ENCODE peak calls at places on chromosomes 12 and 14, in five cellular contexts. G is ovary, Z is heart left ventricle, X is prostate gland, T is A549. F is an unnamed sample.
A peak's percentile ranks its signal among the peaks of the same experiment; 100 is the strongest.

GRCh38 chr12:85865905-85866304 is 8.2 kb upstream of the NTS start:
- DNase-seq in T (no peak), X (no peak), Z (peak; percentile 64), G (no peak), F (no peak)

GRCh38 chr12:86959766-86960458 is 703.7 kb upstream of the MGAT4C start:
- DNase-seq in X (no peak), G (no peak), T (no peak), Z (no peak), F (no peak)

GRCh38 chr12:85923767-85924331 is 49.8 kb downstream of the NTS start:
- DNase-seq in X (no peak), T (peak; percentile 36), G (no peak), Z (no peak), F (no peak)

GRCh38 chr12:5567021-5567744 is 135.3 kb downstream of the NTF3 start:
- DNase-seq in Z (peak; percentile 80), G (peak; percentile 57), T (no peak), X (no peak), F (no peak)

GRCh38 chr14:81521356-81521755 is 12.3 kb downstream of the SEL1L start:
- DNase-seq in Z (no peak), T (no peak), G (no peak), X (no peak), F (no peak)

GRCh38 chr14:77377502-77377844 is 294 bp downstream of the SAMD15 start:
- DNase-seq in T (no peak), G (no peak), X (no peak), Z (no peak), F (no peak)

GRCh38 chr12:17928708-17929366 is 161.2 kb downstream of the RERGL start:
- DNase-seq in Z (no peak), T (peak; percentile 84), X (no peak), G (no peak), F (no peak)

GRCh38 chr12:76037130-76038105 is 5.8 kb upstream of the PHLDA1 start:
- DNase-seq in G (no peak), Z (no peak), T (peak; percentile 88), X (peak; percentile 42), F (no peak)

GRCh38 chr12:50568338-50569155 is 63.8 kb downstream of the DIP2B start:
- DNase-seq in X (no peak), G (no peak), T (no peak), Z (no peak), F (no peak)

GRCh38 chr12:22229652-22230279 is 104.7 kb downstream of the ST8SIA1 start:
- DNase-seq in X (no peak), G (no peak), T (peak; percentile 52), Z (no peak), F (no peak)

GRCh38 chr12:53100466-53101151 is 2.7 kb upstream of the SOAT2 start:
- DNase-seq in Z (no peak), X (no peak), T (no peak), G (no peak), F (no peak)

GRCh38 chr12:93318720-93319522 is 58.8 kb upstream of the NUDT4 start:
- DNase-seq in T (no peak), G (no peak), X (no peak), Z (no peak), F (no peak)

GRCh38 chr12:69834147-69834546 is 9.1 kb downstream of the MYRFL start:
- DNase-seq in Z (no peak), T (no peak), G (no peak), X (no peak), F (no peak)

GRCh38 chr12:123813349-123813748 is 51.2 kb downstream of the DNAH10 start:
- DNase-seq in X (no peak), T (no peak), Z (no peak), G (no peak), F (no peak)

GRCh38 chr12:112107728-112108447 is 695 bp downstream of the NAA25 start:
- DNase-seq in Z (peak; percentile 45), X (no peak), T (peak; percentile 36), G (peak; percentile 52), F (peak; percentile 64)

GRCh38 chr12:86712425-86712843 is 456.2 kb upstream of the MGAT4C start:
- DNase-seq in G (no peak), T (peak; percentile 97), Z (no peak), X (no peak), F (no peak)

GRCh38 chr12:88309546-88309945 is 167.4 kb downstream of the TMTC3 start:
- DNase-seq in Z (no peak), G (no peak), X (no peak), T (no peak), F (no peak)

GRCh38 chr12:31488737-31489338 is 102.1 kb downstream of the DENND5B start:
- DNase-seq in G (no peak), X (no peak), T (no peak), Z (no peak), F (no peak)

GRCh38 chr14:101726954-101727302 is 34.6 kb upstream of the PPP2R5C start:
- DNase-seq in G (no peak), Z (no peak), X (no peak), T (no peak), F (no peak)

GRCh38 chr14:50560929-50561280 is 960 bp downstream of the ATL1 start:
- DNase-seq in Z (peak; percentile 86), G (peak; percentile 86), T (peak; percentile 51), X (peak; percentile 85), F (peak; percentile 62)

GRCh38 chr14:54252072-54252730 is 144.6 kb upstream of the CDKN3 start:
- DNase-seq in T (peak; percentile 63), Z (no peak), X (no peak), G (no peak), F (no peak)

GRCh38 chr14:63986789-63987533 is 134.2 kb downstream of the SYNE2 start:
- DNase-seq in T (peak; percentile 11), Z (no peak), G (no peak), X (no peak), F (no peak)

GRCh38 chr14:77369280-77369679 is 7.6 kb downstream of the TMED8 start:
- DNase-seq in G (no peak), Z (no peak), X (no peak), T (no peak), F (no peak)

GRCh38 chr12:76375939-76376338 is 27.7 kb upstream of the BBS10 start:
- DNase-seq in G (no peak), Z (no peak), T (peak; percentile 17), X (no peak), F (no peak)

GRCh38 chr12:124713436-124714082 is 146.1 kb upstream of the NCOR2 start:
- DNase-seq in T (no peak), G (no peak), Z (peak; percentile 45), X (no peak), F (no peak)

GRCh38 chr12:3752096-3752709 is 706 bp downstream of the CRACR2A start:
- DNase-seq in T (no peak), Z (peak; percentile 71), G (peak; percentile 39), X (peak; percentile 46), F (peak; percentile 25)

GRCh38 chr14:41257476-41257875 is 349.2 kb upstream of the LRFN5 start:
- DNase-seq in X (no peak), Z (no peak), T (no peak), G (no peak), F (no peak)

GRCh38 chr12:30698346-30698745 is 2.7 kb upstream of the IPO8 start:
- DNase-seq in X (no peak), Z (no peak), T (no peak), G (no peak), F (no peak)

GRCh38 chr12:116196226-116196625 is 81.3 kb downstream of the MED13L start:
- DNase-seq in Z (no peak), T (no peak), X (no peak), G (no peak), F (no peak)

GRCh38 chr12:116189692-116190091 is 87.8 kb downstream of the MED13L start:
- DNase-seq in Z (no peak), X (no peak), G (no peak), T (no peak), F (no peak)

GRCh38 chr12:116199160-116199559 is 78.3 kb downstream of the MED13L start:
- DNase-seq in Z (no peak), G (no peak), T (no peak), X (no peak), F (no peak)

GRCh38 chr12:116196752-116197718 is 80.5 kb downstream of the MED13L start:
- DNase-seq in T (no peak), X (no peak), Z (no peak), G (no peak), F (no peak)

DNA sequence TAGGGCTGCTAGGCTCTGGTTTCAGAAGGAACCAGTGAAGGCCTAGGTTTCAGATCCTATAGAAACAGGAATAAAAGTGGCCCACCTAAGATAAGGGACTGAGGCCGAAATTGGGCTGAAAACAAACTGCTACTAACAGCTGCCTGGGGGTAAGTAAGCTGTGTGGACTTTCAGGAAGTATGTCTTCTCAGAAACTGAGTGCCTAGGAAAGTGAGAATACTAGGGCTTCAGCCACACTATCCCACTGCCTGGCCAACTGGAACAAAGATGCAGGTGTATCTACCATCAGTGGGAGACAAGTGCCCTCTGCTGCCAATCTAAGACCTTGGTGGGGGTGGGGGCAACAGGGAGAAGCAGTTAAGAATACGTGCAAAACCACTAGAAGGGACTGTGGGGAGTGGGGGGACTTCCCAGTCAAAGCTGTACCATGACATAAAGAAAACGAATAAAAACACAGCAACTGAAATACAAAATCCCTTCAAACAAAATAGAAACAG is 82.5 kb downstream of the MED13L start:
- DNase-seq in T (peak; percentile 14), X (no peak), Z (no peak), G (no peak), F (no peak)
- H3K4me1 ChIP-seq in T (peaks cover 53% of the 10 kb centered on the region), X (peaks cover 9% of the 10 kb centered on the region), Z (peaks cover 10% of the 10 kb centered on the region), G (peaks cover 11% of the 10 kb centered on the region), F (peaks cover 59% of the 10 kb centered on the region)

GRCh38 chr12:56189336-56189917 is at the start of gene SMARCC2:
- DNase-seq in T (peak; percentile 92), X (peak; percentile 87), Z (peak; percentile 92), G (peak; percentile 89), F (peak; percentile 77)
- TF ChIP-seq POLR2A in T (peak; percentile 63), X (peak; percentile 3), Z (no peak), G (peak; percentile 49), F (peak; percentile 20)

GRCh38 chr12:120115066-120115465 is 1.5 kb downstream of the RAB35 start:
- DNase-seq in G (no peak), T (no peak), X (no peak), Z (no peak), F (no peak)
- H3K4me1 ChIP-seq in G (peaks cover 16% of the 10 kb centered on the region), T (peaks cover 26% of the 10 kb centered on the region), X (peaks cover 14% of the 10 kb centered on the region), Z (peaks cover 42% of the 10 kb centered on the region), F (peaks cover 42% of the 10 kb centered on the region)

DNA sequence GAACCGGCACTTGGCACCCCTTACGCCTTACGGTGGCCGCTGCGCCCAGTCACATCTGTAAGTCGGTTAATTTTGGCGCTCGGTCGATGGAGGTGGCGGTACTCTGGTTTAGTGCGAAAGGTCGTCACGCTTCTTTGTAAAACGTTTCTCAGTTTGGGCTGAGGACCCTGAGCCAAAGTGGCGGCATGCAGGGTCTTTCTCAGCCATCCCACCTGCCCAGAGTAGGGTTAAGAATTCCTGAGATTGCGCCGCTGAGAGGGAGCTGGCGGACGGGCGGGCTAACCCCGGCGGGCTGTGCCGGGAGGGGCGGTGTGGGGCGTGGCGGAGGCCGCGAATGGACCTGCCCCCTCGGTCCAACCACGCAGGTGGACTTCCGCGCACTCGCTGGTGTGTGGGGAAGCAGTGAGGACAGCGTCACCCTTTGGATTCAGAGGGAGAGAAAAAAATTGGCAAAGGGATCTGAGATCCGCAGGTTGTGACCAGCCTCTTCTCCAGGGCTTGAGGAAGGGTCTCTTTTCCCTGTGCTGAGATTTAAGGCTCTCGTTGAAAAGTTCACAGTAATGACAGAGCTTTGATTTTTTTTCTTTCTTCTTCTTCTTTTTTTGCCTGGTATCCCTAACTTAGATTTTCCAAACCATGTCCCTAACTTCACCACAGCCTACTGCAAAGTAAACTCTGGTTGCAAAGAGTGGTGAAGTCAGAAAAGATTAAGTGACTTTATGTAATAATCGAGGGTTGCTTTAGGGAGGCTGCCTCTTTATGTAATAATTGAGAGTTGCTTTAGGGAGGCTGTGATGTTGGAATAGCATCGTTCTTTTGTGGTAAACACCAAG is 602 bp upstream of the FBXO33 start:
- DNase-seq in T (peak; percentile 95), G (peak; percentile 93), Z (peak; percentile 93), X (peak; percentile 94), F (peak; percentile 90)
- TF ChIP-seq POLR2A in T (peak; percentile 61), G (peak; percentile 60), Z (no peak), X (peak; percentile 84), F (peak; percentile 57)

GRCh38 chr14:60656755-60657608 is 7.7 kb upstream of the SIX1 start:
- DNase-seq in T (peak; percentile 75), Z (peak; percentile 49), G (peak; percentile 57), X (peak; percentile 69), F (peak; percentile 67)
- H3K4me1 ChIP-seq in T (peaks cover 15% of the 10 kb centered on the region), Z (peaks cover 4% of the 10 kb centered on the region), G (peaks cover 4% of the 10 kb centered on the region), X (peaks cover 2% of the 10 kb centered on the region), F (peaks cover 34% of the 10 kb centered on the region)